ENCODE peak calls at places on chromosomes 3 and 15, in six cellular contexts. One of them, this sample, is unnamed. For H3K27me3, the result is how much of the 10 kb centered on the place peaks cover.

GRCh38 chr15:93026359-93026758 is 62.7 kb downstream of the RGMA start:
- DNase-seq in HepG2: no peak
- DNase-seq in H1: no peak
- DNase-seq in IMR-90: no peak
- DNase-seq in GM12878: no peak
- DNase-seq in K562: no peak
- DNase-seq in this sample: no peak

GRCh38 chr3:171358171-171358890 is 101.9 kb downstream of the TNIK start:
- DNase-seq in IMR-90: no peak
- DNase-seq in GM12878: no peak
- DNase-seq in H1: no peak
- DNase-seq in K562: no peak
- DNase-seq in HepG2: no peak
- DNase-seq in this sample: no peak

GRCh38 chr3:142211034-142211433 is 14.4 kb downstream of the GK5 start:
- DNase-seq in IMR-90: no peak
- DNase-seq in GM12878: no peak
- DNase-seq in H1: no peak
- DNase-seq in K562: no peak
- DNase-seq in HepG2: no peak
- DNase-seq in this sample: no peak

GRCh38 chr3:137612293-137612692 is 151.8 kb upstream of the SOX14 start:
- DNase-seq in IMR-90: no peak
- DNase-seq in H1: peak
- DNase-seq in HepG2: no peak
- DNase-seq in K562: no peak
- DNase-seq in GM12878: no peak
- DNase-seq in this sample: no peak

GRCh38 chr15:32029409-32029861 is 880 bp upstream of the CHRNA7 start:
- DNase-seq in H1: no peak
- DNase-seq in K562: no peak
- DNase-seq in IMR-90: no peak
- DNase-seq in GM12878: no peak
- DNase-seq in HepG2: no peak
- DNase-seq in this sample: no peak

GRCh38 chr3:172107403-172107802 is 68.0 kb downstream of the FNDC3B start:
- DNase-seq in H1: no peak
- DNase-seq in IMR-90: no peak
- DNase-seq in GM12878: peak
- DNase-seq in HepG2: no peak
- DNase-seq in K562: peak
- DNase-seq in this sample: no peak

GRCh38 chr15:79595995-79596622 is 164.0 kb downstream of the MINAR1 start:
- DNase-seq in IMR-90: peak
- DNase-seq in HepG2: peak
- DNase-seq in H1: peak
- DNase-seq in K562: peak
- DNase-seq in GM12878: peak
- DNase-seq in this sample: peak

GRCh38 chr3:170977911-170978310 is 48.6 kb downstream of the SLC2A2 start:
- DNase-seq in GM12878: no peak
- DNase-seq in HepG2: no peak
- DNase-seq in K562: no peak
- DNase-seq in H1: no peak
- DNase-seq in IMR-90: peak
- DNase-seq in this sample: no peak

DNA sequence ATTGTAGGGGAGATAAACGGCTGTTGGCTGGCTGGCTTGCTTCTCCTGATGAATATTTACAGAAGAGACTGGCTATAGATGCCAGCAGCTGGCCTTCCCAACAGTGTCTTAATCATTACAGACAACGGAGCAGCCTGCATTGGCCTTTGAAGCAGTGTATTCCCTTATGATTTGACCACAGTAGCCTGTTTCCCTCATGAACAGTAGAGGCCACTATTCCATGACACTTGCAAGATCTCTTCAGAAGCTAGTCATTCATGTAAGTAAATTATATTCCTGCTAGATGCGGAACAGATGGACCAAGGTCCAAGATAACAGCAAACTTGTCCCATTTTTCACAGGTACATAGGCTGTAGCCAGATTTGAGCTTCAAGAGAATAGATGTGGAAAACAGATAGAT is 47.3 kb downstream of the TMCO5A start:
- DNase-seq in IMR-90: peak
- DNase-seq in GM12878: no peak
- DNase-seq in H1: no peak
- DNase-seq in K562: no peak
- DNase-seq in HepG2: peak
- DNase-seq in this sample: peak
- TF ChIP-seq CEBPB in IMR-90: no peak
- TF ChIP-seq CEBPB in GM12878: no peak
- TF ChIP-seq CEBPB in H1: no peak
- TF ChIP-seq CEBPB in K562: no peak
- TF ChIP-seq CEBPB in HepG2: no peak
- TF ChIP-seq CEBPB in this sample: no peak

DNA sequence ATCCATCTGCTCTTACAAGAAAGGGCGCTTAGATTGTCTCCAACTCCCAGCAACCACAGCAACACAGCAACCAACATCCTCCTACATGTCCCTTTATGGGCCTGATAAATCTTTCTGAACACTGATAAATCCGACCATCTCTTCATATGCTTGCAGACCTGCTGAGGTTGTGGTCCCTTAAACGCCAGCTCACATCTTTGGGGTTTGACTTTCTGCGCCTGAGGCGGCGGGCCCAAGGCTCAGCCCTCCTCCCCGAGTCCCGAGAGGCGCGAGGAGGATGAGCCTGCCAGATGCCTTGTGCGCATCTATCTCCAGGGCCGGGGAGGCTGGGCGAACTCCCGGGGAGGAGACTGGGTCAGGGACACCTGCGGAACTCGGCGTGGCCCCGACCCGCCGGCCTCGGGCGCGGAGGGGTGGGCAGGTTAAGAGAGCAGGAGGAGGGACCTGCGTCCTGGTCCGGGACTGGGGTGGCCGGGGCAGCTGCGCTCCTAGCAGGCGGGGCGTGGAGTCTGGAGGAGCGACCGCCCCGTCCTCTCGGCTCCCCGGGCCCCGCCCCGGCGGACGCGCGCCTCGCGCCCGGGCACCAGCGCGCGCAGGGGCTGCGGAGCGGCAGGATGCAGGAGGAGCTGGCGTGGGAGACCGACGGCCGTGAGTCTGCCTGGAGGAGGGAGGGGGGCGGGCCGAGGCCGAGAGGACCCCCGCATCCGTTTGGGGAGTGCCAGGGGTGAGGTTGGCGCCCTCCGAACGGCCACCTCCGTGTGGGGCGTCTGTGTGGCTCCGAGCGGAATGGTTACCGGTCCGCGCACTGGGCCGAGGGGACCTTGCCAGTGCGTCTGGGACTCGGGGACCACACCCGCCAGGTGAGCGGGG is at the start of gene ANKDD1A:
- DNase-seq in IMR-90: peak
- DNase-seq in H1: no peak
- DNase-seq in GM12878: no peak
- DNase-seq in HepG2: no peak
- DNase-seq in K562: no peak
- DNase-seq in this sample: peak
- H3K9ac ChIP-seq in IMR-90: peak
- H3K9ac ChIP-seq in H1: peak
- H3K9ac ChIP-seq in GM12878: peak
- H3K9ac ChIP-seq in HepG2: no peak
- H3K9ac ChIP-seq in K562: no peak
- H3K9ac ChIP-seq in this sample: peak

GRCh38 chr15:98582900-98583554 is 65.3 kb upstream of the IGF1R start:
- DNase-seq in GM12878: no peak
- DNase-seq in HepG2: no peak
- DNase-seq in IMR-90: no peak
- DNase-seq in K562: no peak
- DNase-seq in H1: no peak
- DNase-seq in this sample: no peak
- H3K27me3 ChIP-seq in GM12878: under half
- H3K27me3 ChIP-seq in HepG2: under half
- H3K27me3 ChIP-seq in IMR-90: under half
- H3K27me3 ChIP-seq in K562: under half
- H3K27me3 ChIP-seq in H1: under half
- H3K27me3 ChIP-seq in this sample: half or more

GRCh38 chr3:118803096-118803476 is 231.6 kb downstream of the IGSF11 start:
- DNase-seq in GM12878: no peak
- DNase-seq in H1: no peak
- DNase-seq in IMR-90: no peak
- DNase-seq in K562: no peak
- DNase-seq in HepG2: peak
- DNase-seq in this sample: no peak
- TF ChIP-seq CEBPB in GM12878: no peak
- TF ChIP-seq CEBPB in H1: no peak
- TF ChIP-seq CEBPB in IMR-90: no peak
- TF ChIP-seq CEBPB in K562: no peak
- TF ChIP-seq CEBPB in HepG2: no peak
- TF ChIP-seq CEBPB in this sample: no peak

GRCh38 chr3:25265284-25265683 is 162.8 kb upstream of the RARB start:
- DNase-seq in K562: no peak
- DNase-seq in GM12878: no peak
- DNase-seq in IMR-90: no peak
- DNase-seq in HepG2: no peak
- DNase-seq in H1: no peak
- DNase-seq in this sample: no peak
- H3K9ac ChIP-seq in K562: no peak
- H3K9ac ChIP-seq in GM12878: no peak
- H3K9ac ChIP-seq in IMR-90: no peak
- H3K9ac ChIP-seq in HepG2: no peak
- H3K9ac ChIP-seq in H1: no peak
- H3K9ac ChIP-seq in this sample: no peak

GRCh38 chr3:6860911-6861330 is at the start of gene GRM7:
- DNase-seq in IMR-90: no peak
- DNase-seq in H1: no peak
- DNase-seq in K562: no peak
- DNase-seq in HepG2: no peak
- DNase-seq in GM12878: no peak
- DNase-seq in this sample: no peak
- H3K27me3 ChIP-seq in IMR-90: under half
- H3K27me3 ChIP-seq in H1: half or more
- H3K27me3 ChIP-seq in K562: under half
- H3K27me3 ChIP-seq in HepG2: under half
- H3K27me3 ChIP-seq in GM12878: under half
- H3K27me3 ChIP-seq in this sample: under half

DNA sequence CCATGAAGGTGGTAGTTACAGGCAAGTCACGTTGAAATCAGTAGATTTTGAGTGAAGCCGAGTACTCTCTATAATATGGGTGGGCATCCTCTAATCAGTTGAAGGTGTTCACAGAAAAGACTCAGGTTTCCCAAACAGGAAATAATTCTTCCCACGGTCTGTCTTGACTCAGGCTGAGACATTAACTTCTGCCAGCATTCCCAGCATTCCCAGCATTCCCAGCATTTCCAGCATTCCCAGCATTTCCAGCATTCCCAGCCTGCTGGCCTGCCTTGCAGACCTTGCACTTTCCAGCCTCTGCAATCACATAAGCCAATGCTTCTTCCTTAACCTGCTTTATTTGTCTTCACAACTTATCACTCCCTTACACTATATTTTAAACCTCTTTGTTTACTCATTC is 542.3 kb upstream of the ROBO2 start:
- DNase-seq in GM12878: no peak
- DNase-seq in IMR-90: peak
- DNase-seq in K562: no peak
- DNase-seq in H1: peak
- DNase-seq in HepG2: peak
- DNase-seq in this sample: no peak
- TF ChIP-seq CEBPB in GM12878: no peak
- TF ChIP-seq CEBPB in IMR-90: no peak
- TF ChIP-seq CEBPB in K562: no peak
- TF ChIP-seq CEBPB in H1: no peak
- TF ChIP-seq CEBPB in HepG2: no peak
- TF ChIP-seq CEBPB in this sample: no peak